ENCODE peak calls at places on chromosomes 16 and 17, in nine cellular contexts. U is activated CD4-positive, alpha-beta T cell treated with anti-CD3 and anti-CD28 coated beads, Interleukin-2, amount 10 ng/mL, durations not matched to agents 7 days and 5 days; I is tibial artery; G is GM06990; W is EL; R is CD4-positive, CD25-positive, alpha-beta regulatory T cell; C is activated T-helper 2 cell treated with anti-CD3 and anti-CD28 coated beads, Interferon-gamma antibody, Interleukin-2, Interleukin-4, amounts not matched to agents 10 μg/mL and 5 μg/mL and 100 μg/mL, durations not matched to agents 14 hours and 24 hours and 36 hours; P is GM12891; X is GM12865. F is an unnamed sample.
A peak's percentile ranks its signal among the peaks of the same experiment; 100 is the strongest.

GRCh38 chr17:30605027-30605426 is 127.8 kb downstream of the GOSR1 start:
- DNase-seq in X (no peak), U (no peak), I (no peak), P (no peak), W (no peak), R (no peak), C (no peak), G (no peak), F (no peak)

GRCh38 chr16:67539691-67540635 is 11.3 kb downstream of the RIPOR1 start:
- DNase-seq in U (no peak), G (no peak), P (no peak), I (no peak), R (no peak), X (no peak), C (no peak), W (no peak), F (no peak)

GRCh38 chr16:52825882-52826281 is 226.8 kb downstream of the CHD9NB start:
- DNase-seq in C (no peak), U (no peak), X (no peak), R (no peak), G (no peak), I (no peak), P (no peak), W (no peak), F (no peak)

GRCh38 chr17:46772013-46772878 is 46.2 kb downstream of the WNT3 start:
- DNase-seq in X (no peak), P (no peak), U (no peak), R (peak; percentile 23), W (peak; percentile 69), C (no peak), G (no peak), I (no peak), F (no peak)

GRCh38 chr17:17512866-17513265 is 16.7 kb upstream of the RASD1 start:
- DNase-seq in P (no peak), W (peak; percentile 16), R (no peak), C (no peak), U (no peak), I (no peak), G (no peak), X (no peak), F (no peak)

GRCh38 chr17:59607817-59608403 is 11.8 kb upstream of the CLTC start:
- DNase-seq in U (peak; percentile 25), G (no peak), W (no peak), C (no peak), X (peak; percentile 37), R (peak; percentile 48), P (no peak), I (no peak), F (no peak)

GRCh38 chr17:63949576-63950250 is 17.6 kb upstream of the CD79B start:
- DNase-seq in X (no peak), R (no peak), C (no peak), G (no peak), P (no peak), U (no peak), W (no peak), I (no peak), F (no peak)

GRCh38 chr17:41223821-41224220 is 2.6 kb upstream of the KRTAP9-2 start:
- DNase-seq in G (no peak), I (no peak), X (no peak), R (no peak), C (no peak), P (no peak), U (no peak), W (no peak), F (no peak)

GRCh38 chr16:87074635-87075318 is 242.4 kb downstream of the C16orf95 start:
- DNase-seq in C (no peak), P (no peak), R (no peak), I (no peak), U (no peak), X (peak; percentile 95), G (peak; percentile 80), W (no peak), F (no peak)

GRCh38 chr17:73042809-73043685 is 49.4 kb downstream of the SLC39A11 start:
- DNase-seq in U (no peak), P (no peak), R (no peak), C (no peak), G (no peak), I (no peak), W (no peak), X (no peak), F (no peak)

GRCh38 chr16:51449441-51449840 is 298.4 kb upstream of the SALL1 start:
- DNase-seq in W (no peak), X (no peak), C (no peak), G (no peak), I (no peak), P (no peak), R (no peak), U (no peak), F (no peak)

GRCh38 chr16:67842509-67843342 is 606 bp downstream of the THAP11 start:
- DNase-seq in P (no peak), W (peak; percentile 58), X (peak; percentile 76), U (peak; percentile 64), R (peak; percentile 83), C (peak; percentile 64), I (peak; percentile 50), G (peak; percentile 84), F (no peak)

GRCh38 chr16:69513180-69513966 is 52.4 kb upstream of the NFAT5 start:
- DNase-seq in P (no peak), R (no peak), U (no peak), C (no peak), W (peak; percentile 96), X (no peak), G (no peak), I (no peak), F (no peak)

GRCh38 chr17:21177854-21178600 is 35.9 kb downstream of the TMEM11 start:
- DNase-seq in X (no peak), C (no peak), W (no peak), R (no peak), G (no peak), U (no peak), P (no peak), I (peak; percentile 2), F (no peak)

GRCh38 chr17:21375757-21376584 is at the start of gene KCNJ12:
- DNase-seq in R (peak; percentile 9), P (no peak), G (peak; percentile 35), U (no peak), I (no peak), X (no peak), W (peak; percentile 27), C (no peak), F (no peak)

GRCh38 chr16:70370924-70371323 is 24.2 kb downstream of the DDX19A start:
- DNase-seq in G (no peak), P (no peak), X (no peak), W (no peak), I (no peak), U (no peak), C (no peak), R (no peak), F (no peak)

GRCh38 chr16:82995286-82995926 is 368.6 kb downstream of the CDH13 start:
- DNase-seq in W (no peak), C (no peak), R (no peak), U (no peak), I (no peak), P (no peak), G (no peak), X (no peak), F (no peak)

GRCh38 chr17:15168379-15168778 is 96.7 kb downstream of the PMP22 start:
- DNase-seq in U (no peak), G (no peak), W (no peak), R (no peak), I (no peak), X (no peak), P (no peak), C (no peak), F (no peak)

GRCh38 chr16:50671644-50672260 is 9.4 kb downstream of the SNX20 start:
- DNase-seq in I (no peak), X (peak; percentile 60), C (peak; percentile 56), U (peak; percentile 72), G (no peak), P (no peak), R (peak; percentile 71), W (peak; percentile 32), F (no peak)

GRCh38 chr17:59298512-59298911 is 32.9 kb upstream of the YPEL2 start:
- DNase-seq in X (no peak), U (no peak), W (no peak), P (no peak), I (no peak), R (no peak), G (no peak), C (no peak), F (no peak)

GRCh38 chr17:62901544-62901943 is 64.5 kb upstream of the TANC2 start:
- DNase-seq in R (no peak), G (no peak), W (no peak), I (no peak), X (no peak), C (no peak), P (no peak), U (no peak), F (no peak)

GRCh38 chr16:11639925-11640899 is 28.0 kb upstream of the SNN start:
- DNase-seq in I (peak; percentile 91), W (peak; percentile 99), P (no peak), X (no peak), U (no peak), G (no peak), C (no peak), R (no peak), F (peak; percentile 64)

GRCh38 chr17:79728169-79728907 is 2.4 kb upstream of the ENPP7 start:
- DNase-seq in R (peak; percentile 95), P (peak; percentile 95), C (peak; percentile 80), I (peak; percentile 86), U (peak; percentile 90), X (peak; percentile 93), G (peak; percentile 65), W (peak; percentile 88), F (peak; percentile 78)

GRCh38 chr17:81004336-81005015 is 12.8 kb downstream of the CHMP6 start:
- DNase-seq in W (no peak), P (peak; percentile 28), C (no peak), G (no peak), R (peak; percentile 62), X (no peak), U (no peak), I (no peak), F (no peak)

GRCh38 chr16:65754799-65755691 is 611.4 kb upstream of the CDH5 start:
- DNase-seq in P (no peak), C (no peak), R (no peak), I (no peak), W (peak; percentile 6), X (no peak), U (no peak), G (no peak), F (no peak)

GRCh38 chr16:53775821-53776431 is 72.0 kb downstream of the FTO start:
- DNase-seq in C (no peak), R (no peak), G (no peak), I (peak; percentile 38), W (peak; percentile 94), P (no peak), X (no peak), U (no peak), F (no peak)

GRCh38 chr17:58527306-58527705 is 12.9 kb upstream of the MTMR4 start:
- DNase-seq in G (no peak), W (peak; percentile 15), C (no peak), R (peak; percentile 28), I (no peak), P (no peak), U (no peak), X (peak; percentile 20), F (no peak)

GRCh38 chr17:17855976-17856375 is 19.2 kb upstream of the SREBF1 start:
- DNase-seq in G (no peak), X (no peak), C (no peak), U (no peak), I (peak; percentile 65), P (no peak), W (no peak), R (no peak), F (no peak)

GRCh38 chr17:80881321-80881720 is 110.3 kb upstream of the CHMP6 start:
- DNase-seq in R (no peak), W (no peak), G (no peak), I (no peak), C (no peak), X (no peak), P (no peak), U (no peak), F (no peak)

GRCh38 chr16:86012221-86012620 is 113.3 kb downstream of the IRF8 start:
- DNase-seq in U (no peak), W (no peak), R (no peak), G (no peak), C (no peak), I (no peak), P (no peak), X (no peak), F (no peak)

GRCh38 chr16:58503863-58504688 is 4.1 kb downstream of the NDRG4 start:
- DNase-seq in P (no peak), I (no peak), X (no peak), U (no peak), R (no peak), G (no peak), W (no peak), C (no peak), F (no peak)

F was measured in DMS153.